ENCODE peak calls at places on chromosomes 5 and 9, in five cellular contexts. One of them, this sample, is unnamed.

GRCh38 chr5:190366-191035 is 794 bp upstream of the LRRC14B start:
- DNase-seq in CD8-positive, alpha-beta T cell: no peak
- DNase-seq in tibial artery: no peak
- DNase-seq in endodermal cell: no peak
- DNase-seq in right atrium auricular region: no peak
- DNase-seq in this sample: no peak

GRCh38 chr9:133139246-133140173 is 18.5 kb upstream of the RALGDS start:
- DNase-seq in tibial artery: no peak
- DNase-seq in right atrium auricular region: no peak
- DNase-seq in endodermal cell: no peak
- DNase-seq in CD8-positive, alpha-beta T cell: no peak
- DNase-seq in this sample: peak; percentile 26

GRCh38 chr9:135501261-135502167 is 1.0 kb downstream of the MRPS2 start:
- DNase-seq in right atrium auricular region: no peak
- DNase-seq in tibial artery: peak; percentile 68
- DNase-seq in CD8-positive, alpha-beta T cell: no peak
- DNase-seq in endodermal cell: peak; percentile 82
- DNase-seq in this sample: peak; percentile 63

GRCh38 chr5:84376346-84376745 is 8.3 kb downstream of the EDIL3 start:
- DNase-seq in CD8-positive, alpha-beta T cell: no peak
- DNase-seq in right atrium auricular region: no peak
- DNase-seq in endodermal cell: no peak
- DNase-seq in tibial artery: no peak
- DNase-seq in this sample: no peak

GRCh38 chr9:37922391-37923120 is 18.6 kb upstream of the SLC25A51 start:
- DNase-seq in CD8-positive, alpha-beta T cell: no peak
- DNase-seq in tibial artery: peak; percentile 44
- DNase-seq in right atrium auricular region: no peak
- DNase-seq in endodermal cell: peak; percentile 59
- DNase-seq in this sample: no peak

GRCh38 chr9:89038354-89039091 is 47.3 kb downstream of the S1PR3 start:
- DNase-seq in tibial artery: peak; percentile 66
- DNase-seq in CD8-positive, alpha-beta T cell: no peak
- DNase-seq in right atrium auricular region: peak; percentile 77
- DNase-seq in endodermal cell: no peak
- DNase-seq in this sample: peak; percentile 31

GRCh38 chr9:136367296-136368145 is 4.0 kb upstream of the DNLZ start:
- DNase-seq in endodermal cell: no peak
- DNase-seq in CD8-positive, alpha-beta T cell: no peak
- DNase-seq in right atrium auricular region: no peak
- DNase-seq in tibial artery: no peak
- DNase-seq in this sample: no peak

GRCh38 chr5:179221196-179221876 is 123.9 kb downstream of the ADAMTS2 start:
- DNase-seq in tibial artery: no peak
- DNase-seq in right atrium auricular region: no peak
- DNase-seq in endodermal cell: no peak
- DNase-seq in CD8-positive, alpha-beta T cell: no peak
- DNase-seq in this sample: no peak

GRCh38 chr5:21823076-21823574 is 1030.0 kb downstream of the CDH12 start:
- DNase-seq in tibial artery: no peak
- DNase-seq in endodermal cell: no peak
- DNase-seq in CD8-positive, alpha-beta T cell: no peak
- DNase-seq in right atrium auricular region: no peak
- DNase-seq in this sample: no peak

GRCh38 chr5:32027093-32027716 is 146.9 kb downstream of the GOLPH3 start:
- DNase-seq in CD8-positive, alpha-beta T cell: no peak
- DNase-seq in right atrium auricular region: no peak
- DNase-seq in endodermal cell: no peak
- DNase-seq in tibial artery: no peak
- DNase-seq in this sample: no peak

GRCh38 chr5:2736872-2737271 is 14.6 kb downstream of the IRX2 start:
- DNase-seq in CD8-positive, alpha-beta T cell: no peak
- DNase-seq in endodermal cell: peak; percentile 21
- DNase-seq in right atrium auricular region: no peak
- DNase-seq in tibial artery: no peak
- DNase-seq in this sample: no peak

GRCh38 chr5:170220196-170220595 is 12.6 kb upstream of the C5orf58 start:
- DNase-seq in tibial artery: no peak
- DNase-seq in CD8-positive, alpha-beta T cell: no peak
- DNase-seq in endodermal cell: no peak
- DNase-seq in right atrium auricular region: no peak
- DNase-seq in this sample: no peak

GRCh38 chr9:116313638-116314037 is 160.0 kb downstream of the PAPPA start:
- DNase-seq in tibial artery: no peak
- DNase-seq in CD8-positive, alpha-beta T cell: no peak
- DNase-seq in right atrium auricular region: no peak
- DNase-seq in endodermal cell: no peak
- DNase-seq in this sample: no peak

GRCh38 chr5:34055671-34056070 is 12.7 kb upstream of the C1QTNF3 start:
- DNase-seq in right atrium auricular region: no peak
- DNase-seq in CD8-positive, alpha-beta T cell: no peak
- DNase-seq in endodermal cell: no peak
- DNase-seq in tibial artery: no peak
- DNase-seq in this sample: no peak

DNA sequence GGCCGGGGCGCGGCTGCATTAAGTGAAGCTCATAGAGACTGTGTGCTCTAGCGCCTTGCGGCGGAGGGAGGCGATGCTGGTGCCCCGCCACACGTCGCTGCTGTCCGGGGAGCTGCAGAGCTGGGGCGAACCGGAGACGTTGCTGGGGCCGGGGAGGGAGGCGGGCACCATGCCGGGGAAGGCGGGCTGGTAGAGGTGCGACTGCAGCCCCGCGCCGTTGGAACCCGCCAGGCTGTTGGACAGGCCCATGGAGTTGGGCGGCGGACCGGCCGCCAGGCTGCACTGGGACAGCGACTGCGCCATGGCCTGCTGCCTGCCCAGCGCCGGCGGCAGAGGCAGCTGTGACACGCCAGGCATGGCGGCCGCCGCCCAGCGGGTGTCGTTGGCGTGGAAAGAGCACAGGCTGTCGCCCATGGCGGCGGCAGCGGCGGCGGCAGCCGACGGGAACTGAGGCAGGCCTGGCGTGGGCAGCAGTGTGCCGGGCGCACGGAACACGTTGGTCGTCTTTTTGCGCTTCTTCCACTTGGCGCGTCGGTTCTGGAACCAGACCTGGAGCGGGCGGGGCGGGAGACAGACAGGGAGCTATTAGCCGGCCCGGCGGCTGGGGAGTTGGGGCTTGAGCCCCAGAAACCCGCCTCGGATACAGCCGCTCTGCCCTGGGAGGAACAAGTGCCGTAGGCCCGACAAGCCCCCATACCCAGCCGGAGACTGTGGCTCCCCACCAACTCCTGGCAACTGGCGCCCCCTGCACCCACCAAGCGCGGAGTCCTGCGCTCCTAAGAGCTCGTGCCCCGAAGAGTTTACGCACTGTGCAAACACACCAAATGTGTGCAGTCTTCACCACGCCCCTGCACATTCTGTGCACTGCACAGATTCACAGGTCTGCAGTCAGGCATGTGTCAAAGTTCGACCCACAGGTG is 8.0 kb downstream of the OTP start:
- DNase-seq in CD8-positive, alpha-beta T cell: no peak
- DNase-seq in right atrium auricular region: no peak
- DNase-seq in endodermal cell: peak; percentile 90
- DNase-seq in tibial artery: no peak
- DNase-seq in this sample: peak; percentile 56
- TF ChIP-seq CTCF in CD8-positive, alpha-beta T cell: no peak
- TF ChIP-seq CTCF in right atrium auricular region: no peak
- TF ChIP-seq CTCF in endodermal cell: peak; percentile 63
- TF ChIP-seq CTCF in tibial artery: peak; percentile 17
- TF ChIP-seq CTCF in this sample: no peak

DNA sequence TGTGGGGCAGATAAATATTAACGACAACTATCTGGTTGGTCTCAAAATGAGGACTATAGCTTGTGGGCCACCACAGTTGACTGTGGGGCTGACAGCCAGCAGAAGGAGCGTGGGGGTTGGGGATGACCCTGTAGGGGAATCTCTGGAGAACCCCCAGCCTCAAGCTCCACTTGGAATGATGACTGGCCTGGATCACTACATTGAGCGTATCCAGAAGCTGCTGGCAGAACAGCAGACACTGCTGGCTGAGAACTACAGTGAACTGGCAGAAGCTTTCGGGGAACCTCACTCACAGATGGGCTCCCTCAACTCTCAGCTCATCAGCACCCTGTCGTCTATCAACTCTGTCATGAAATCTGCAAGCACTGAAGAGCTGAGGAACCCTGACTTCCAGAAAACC is 128.5 kb upstream of the DMRT1 start:
- DNase-seq in right atrium auricular region: no peak
- DNase-seq in endodermal cell: no peak
- DNase-seq in CD8-positive, alpha-beta T cell: no peak
- DNase-seq in tibial artery: no peak
- DNase-seq in this sample: no peak
- H3K4me1 ChIP-seq in right atrium auricular region: no peaks in the 10 kb centered on the region
- H3K4me1 ChIP-seq in endodermal cell: peaks cover 7% of the 10 kb centered on the region
- H3K4me1 ChIP-seq in CD8-positive, alpha-beta T cell: no peaks in the 10 kb centered on the region
- H3K4me1 ChIP-seq in tibial artery: peaks cover 76% of the 10 kb centered on the region
- H3K4me1 ChIP-seq in this sample: no peaks in the 10 kb centered on the region

GRCh38 chr5:138077064-138077696 is 6.7 kb upstream of the WNT8A start:
- DNase-seq in tibial artery: peak; percentile 68
- DNase-seq in CD8-positive, alpha-beta T cell: peak; percentile 5
- DNase-seq in right atrium auricular region: no peak
- DNase-seq in endodermal cell: peak; percentile 88
- DNase-seq in this sample: peak; percentile 67

GRCh38 chr5:138078006-138078643 is 5.7 kb upstream of the WNT8A start:
- DNase-seq in tibial artery: no peak
- DNase-seq in endodermal cell: peak; percentile 65
- DNase-seq in CD8-positive, alpha-beta T cell: no peak
- DNase-seq in right atrium auricular region: no peak
- DNase-seq in this sample: no peak

GRCh38 chr5:138083702-138084101 is at the start of gene WNT8A:
- DNase-seq in right atrium auricular region: no peak
- DNase-seq in endodermal cell: peak; percentile 81
- DNase-seq in tibial artery: no peak
- DNase-seq in CD8-positive, alpha-beta T cell: no peak
- DNase-seq in this sample: no peak

GRCh38 chr5:138082033-138082432 is 1.8 kb upstream of the WNT8A start:
- DNase-seq in tibial artery: no peak
- DNase-seq in right atrium auricular region: no peak
- DNase-seq in CD8-positive, alpha-beta T cell: no peak
- DNase-seq in endodermal cell: peak; percentile 79
- DNase-seq in this sample: no peak
- H3K4me3 ChIP-seq in tibial artery: no peak overlapping the region
- H3K4me3 ChIP-seq in right atrium auricular region: no peak overlapping the region
- H3K4me3 ChIP-seq in CD8-positive, alpha-beta T cell: no peak overlapping the region
- H3K4me3 ChIP-seq in endodermal cell: no peak overlapping the region
- H3K4me3 ChIP-seq in this sample: no peak overlapping the region

GRCh38 chr5:55982957-55983381 is 11.8 kb downstream of the IL6ST start:
- DNase-seq in endodermal cell: no peak
- DNase-seq in right atrium auricular region: no peak
- DNase-seq in tibial artery: no peak
- DNase-seq in CD8-positive, alpha-beta T cell: no peak
- DNase-seq in this sample: peak; percentile 45
- TF ChIP-seq CTCF in endodermal cell: peak; percentile 69
- TF ChIP-seq CTCF in right atrium auricular region: no peak
- TF ChIP-seq CTCF in tibial artery: no peak
- TF ChIP-seq CTCF in CD8-positive, alpha-beta T cell: peak; percentile 50
- TF ChIP-seq CTCF in this sample: no peak

GRCh38 chr9:129594632-129595031 is 26.3 kb downstream of the C9orf50 start:
- DNase-seq in right atrium auricular region: no peak
- DNase-seq in endodermal cell: no peak
- DNase-seq in tibial artery: no peak
- DNase-seq in CD8-positive, alpha-beta T cell: no peak
- DNase-seq in this sample: no peak

GRCh38 chr9:129590466-129590865 is 30.4 kb downstream of the C9orf50 start:
- DNase-seq in right atrium auricular region: no peak
- DNase-seq in CD8-positive, alpha-beta T cell: no peak
- DNase-seq in tibial artery: no peak
- DNase-seq in endodermal cell: no peak
- DNase-seq in this sample: no peak

GRCh38 chr9:129595903-129596540 is 24.9 kb downstream of the C9orf50 start:
- DNase-seq in endodermal cell: no peak
- DNase-seq in tibial artery: no peak
- DNase-seq in right atrium auricular region: no peak
- DNase-seq in CD8-positive, alpha-beta T cell: no peak
- DNase-seq in this sample: no peak

GRCh38 chr9:129595323-129595741 is 25.6 kb downstream of the C9orf50 start:
- DNase-seq in tibial artery: no peak
- DNase-seq in CD8-positive, alpha-beta T cell: no peak
- DNase-seq in endodermal cell: no peak
- DNase-seq in right atrium auricular region: no peak
- DNase-seq in this sample: no peak

GRCh38 chr9:129591916-129592315 is 29.0 kb downstream of the C9orf50 start:
- DNase-seq in tibial artery: no peak
- DNase-seq in right atrium auricular region: no peak
- DNase-seq in endodermal cell: no peak
- DNase-seq in CD8-positive, alpha-beta T cell: no peak
- DNase-seq in this sample: no peak
- H3K4me1 ChIP-seq in tibial artery: peaks cover 8% of the 10 kb centered on the region
- H3K4me1 ChIP-seq in right atrium auricular region: no peaks in the 10 kb centered on the region
- H3K4me1 ChIP-seq in endodermal cell: peaks cover 5% of the 10 kb centered on the region
- H3K4me1 ChIP-seq in CD8-positive, alpha-beta T cell: peaks cover 4% of the 10 kb centered on the region
- H3K4me1 ChIP-seq in this sample: peaks cover 3% of the 10 kb centered on the region

GRCh38 chr5:126139086-126139485 is 284.1 kb upstream of the GRAMD2B start:
- DNase-seq in tibial artery: no peak
- DNase-seq in endodermal cell: no peak
- DNase-seq in CD8-positive, alpha-beta T cell: no peak
- DNase-seq in right atrium auricular region: no peak
- DNase-seq in this sample: no peak

GRCh38 chr5:126138475-126139005 is 284.7 kb upstream of the GRAMD2B start:
- DNase-seq in tibial artery: no peak
- DNase-seq in endodermal cell: no peak
- DNase-seq in CD8-positive, alpha-beta T cell: no peak
- DNase-seq in right atrium auricular region: no peak
- DNase-seq in this sample: no peak

GRCh38 chr5:126139773-126140172 is 283.4 kb upstream of the GRAMD2B start:
- DNase-seq in CD8-positive, alpha-beta T cell: no peak
- DNase-seq in endodermal cell: no peak
- DNase-seq in tibial artery: no peak
- DNase-seq in right atrium auricular region: no peak
- DNase-seq in this sample: no peak

GRCh38 chr5:126137771-126138474 is 285.3 kb upstream of the GRAMD2B start:
- DNase-seq in CD8-positive, alpha-beta T cell: no peak
- DNase-seq in right atrium auricular region: no peak
- DNase-seq in tibial artery: no peak
- DNase-seq in endodermal cell: no peak
- DNase-seq in this sample: no peak

DNA sequence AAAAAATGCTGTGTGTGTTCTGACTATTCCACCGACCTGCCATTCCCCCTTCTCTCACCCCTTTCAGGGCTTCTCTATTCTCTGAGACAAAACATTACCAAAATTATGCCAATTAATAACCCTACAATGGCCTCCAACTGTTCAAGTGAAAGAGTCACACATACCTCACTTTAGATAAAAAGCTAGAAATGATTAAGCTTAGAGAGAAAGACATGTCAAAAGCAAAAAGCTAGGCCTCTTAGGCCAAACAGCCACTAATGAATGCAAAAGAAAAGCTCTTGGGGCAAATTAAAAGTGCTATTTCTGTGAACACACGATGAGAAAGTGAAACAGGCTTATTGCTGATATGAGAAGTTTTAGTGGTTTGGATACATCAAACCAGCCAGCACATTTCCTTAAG is 279.6 kb upstream of the GRAMD2B start:
- DNase-seq in endodermal cell: no peak
- DNase-seq in tibial artery: no peak
- DNase-seq in right atrium auricular region: no peak
- DNase-seq in CD8-positive, alpha-beta T cell: no peak
- DNase-seq in this sample: no peak
- H3K4me3 ChIP-seq in endodermal cell: no peak overlapping the region
- H3K4me3 ChIP-seq in tibial artery: no peak overlapping the region
- H3K4me3 ChIP-seq in right atrium auricular region: no peak overlapping the region
- H3K4me3 ChIP-seq in CD8-positive, alpha-beta T cell: no peak overlapping the region
- H3K4me3 ChIP-seq in this sample: no peak overlapping the region